ENCODE peak calls at places on chromosome 13, in seven cellular contexts. T is NCI-H1105; Y is hepatic stellate cell; J is A673; M is activated CD8-positive, alpha-beta T cell treated with anti-CD3 and anti-CD28 coated beads for 36 hours; Q is amniotic epithelial cell; I is AG09319. U is an unnamed sample.

GRCh38 chr13:77222000-77222690 is 104.7 kb downstream of the MYCBP2 start:
- DNase-seq in T (no peak), J (no peak), Y (no peak), M (no peak), Q (peak; percentile 6), I (no peak), U (no peak)

GRCh38 chr13:48582086-48582485 is 49.2 kb upstream of the RCBTB2 start:
- DNase-seq in Y (no peak), M (no peak), I (no peak), T (no peak), Q (no peak), J (no peak), U (no peak)

GRCh38 chr13:71018544-71018943 is 848.5 kb downstream of the DACH1 start:
- DNase-seq in J (no peak), Y (no peak), I (no peak), Q (no peak), M (no peak), T (no peak), U (no peak)

GRCh38 chr13:98019186-98019585 is 65.7 kb downstream of the IPO5 start:
- DNase-seq in T (no peak), Y (no peak), I (no peak), Q (no peak), M (no peak), J (no peak), U (no peak)

GRCh38 chr13:19587635-19588300 is 26.4 kb upstream of the TPTE2 start:
- DNase-seq in J (peak; percentile 80), T (no peak), M (peak; percentile 53), Q (peak; percentile 69), Y (peak; percentile 26), I (no peak), U (no peak)

GRCh38 chr13:43303040-43303729 is 279.8 kb downstream of the DNAJC15 start:
- DNase-seq in J (peak; percentile 84), M (peak; percentile 25), I (peak; percentile 48), Q (peak; percentile 68), Y (peak; percentile 47), T (peak; percentile 12), U (peak; percentile 16)

GRCh38 chr13:76854894-76855293 is 31.3 kb downstream of the KCTD12 start:
- DNase-seq in I (no peak), Q (peak; percentile 17), T (no peak), Y (no peak), J (no peak), M (no peak), U (no peak)

GRCh38 chr13:48919750-48920149 is 56.0 kb upstream of the FNDC3A start:
- DNase-seq in Q (no peak), Y (no peak), T (no peak), J (no peak), I (no peak), M (no peak), U (no peak)

GRCh38 chr13:20121154-20121515 is 39.7 kb downstream of the GJA3 start:
- DNase-seq in Q (peak; percentile 59), Y (no peak), I (no peak), J (no peak), T (no peak), M (no peak), U (no peak)

GRCh38 chr13:43584711-43585110 is 202.1 kb downstream of the ENOX1 start:
- DNase-seq in J (no peak), Q (no peak), M (no peak), Y (no peak), I (no peak), T (no peak), U (no peak)

GRCh38 chr13:24741016-24741662 is 22.8 kb upstream of the RNF17 start:
- DNase-seq in T (no peak), I (no peak), J (peak; percentile 29), Q (peak; percentile 5), M (no peak), Y (no peak), U (no peak)

GRCh38 chr13:77518266-77518665 is 17.2 kb upstream of the SCEL start:
- DNase-seq in M (no peak), T (no peak), I (no peak), Y (no peak), Q (no peak), J (no peak), U (no peak)

GRCh38 chr13:106087201-106087600 is 448.3 kb downstream of the EFNB2 start:
- DNase-seq in Y (no peak), Q (no peak), T (no peak), J (no peak), I (no peak), M (no peak), U (no peak)

GRCh38 chr13:104847863-104848262 is 1687.6 kb downstream of the EFNB2 start:
- DNase-seq in J (no peak), T (no peak), I (no peak), M (no peak), Q (no peak), Y (no peak), U (peak; percentile 15)

GRCh38 chr13:100646871-100647270 is 27.7 kb downstream of the TMTC4 start:
- DNase-seq in J (no peak), Y (no peak), M (no peak), I (no peak), Q (no peak), T (no peak), U (no peak)

GRCh38 chr13:114264886-114265611 is 16.4 kb upstream of the UPF3A start:
- DNase-seq in J (no peak), I (peak; percentile 30), Y (peak; percentile 67), Q (peak; percentile 79), M (no peak), T (no peak), U (no peak)